ENCODE peak calls at places on chromosomes 13 and 19, in nine cellular contexts. R is K562, T is heart left ventricle, F is OCI-LY7, L is pancreas, V is brain microvascular endothelial cell, J is heart right ventricle, K is tibial nerve, C is lower lobe of right lung. E is an unnamed sample.

GRCh38 chr13:20526664-20527063 is 1.0 kb upstream of the CRYL1 start:
- DNase-seq in J (no peak), L (no peak), C (no peak), R (no peak), V (peak), F (no peak), T (no peak), K (no peak), E (no peak)

GRCh38 chr13:31638577-31638976 is 100.7 kb upstream of the RXFP2 start:
- DNase-seq in R (no peak), V (peak), K (no peak), J (peak), F (no peak), C (no peak), L (no peak), T (no peak), E (no peak)

GRCh38 chr13:86932935-86933334 is 738.2 kb upstream of the SLITRK5 start:
- DNase-seq in T (no peak), C (no peak), J (no peak), L (no peak), R (no peak), K (no peak), F (no peak), V (no peak), E (no peak)

GRCh38 chr13:75902166-75903104 is 266.3 kb downstream of the LMO7 start:
- DNase-seq in R (no peak), L (no peak), J (no peak), F (no peak), T (no peak), C (no peak), K (no peak), V (no peak), E (no peak)

GRCh38 chr13:80100636-80101035 is 240.3 kb downstream of the SPRY2 start:
- DNase-seq in T (no peak), L (no peak), K (no peak), J (no peak), F (no peak), V (peak), R (no peak), C (no peak), E (no peak)

GRCh38 chr13:114053026-114053425 is 79.2 kb upstream of the C13orf46 start:
- DNase-seq in C (no peak), K (no peak), J (no peak), L (no peak), R (no peak), T (no peak), V (peak), F (no peak), E (no peak)

GRCh38 chr19:42563352-42564210 is 31.1 kb downstream of the CEACAM8 start:
- DNase-seq in J (peak), T (no peak), L (peak), F (peak), R (peak), K (peak), C (no peak), V (peak), E (peak)

GRCh38 chr13:92187378-92187989 is 789.1 kb downstream of the GPC5 start:
- DNase-seq in L (no peak), R (peak), T (no peak), F (peak), V (peak), K (peak), J (no peak), C (no peak), E (peak)

GRCh38 chr13:101529419-101529818 is 76.9 kb downstream of the ITGBL1 start:
- DNase-seq in R (no peak), F (no peak), V (peak), C (no peak), L (no peak), K (peak), J (no peak), T (no peak), E (no peak)

GRCh38 chr13:26300140-26300539 is 46.2 kb downstream of the CDK8 start:
- DNase-seq in V (peak), F (no peak), L (no peak), R (peak), K (no peak), C (no peak), T (no peak), J (no peak), E (no peak)

GRCh38 chr13:66537417-66537816 is 692.7 kb downstream of the PCDH9 start:
- DNase-seq in V (no peak), J (no peak), F (no peak), K (no peak), C (no peak), T (no peak), R (no peak), L (no peak), E (no peak)

GRCh38 chr19:32373614-32374295 is 28.3 kb downstream of the ZNF507 start:
- DNase-seq in L (peak), J (peak), R (peak), C (no peak), F (no peak), V (peak), K (no peak), T (no peak), E (no peak)

GRCh38 chr19:13843104-13843921 is 33.6 kb upstream of the NANOS3 start:
- DNase-seq in V (no peak), L (peak), R (no peak), F (no peak), J (peak), K (no peak), T (no peak), C (no peak), E (peak)

GRCh38 chr19:29293292-29293691 is 80.3 kb upstream of the UQCRFS1 start:
- DNase-seq in V (no peak), C (no peak), R (no peak), J (no peak), T (no peak), K (no peak), L (no peak), F (no peak), E (no peak)

GRCh38 chr19:35261356-35262100 is 7.2 kb upstream of the USF2 start:
- DNase-seq in C (no peak), F (no peak), K (no peak), T (peak), V (no peak), L (no peak), R (no peak), J (no peak), E (peak)

GRCh38 chr13:50292082-50292481 is 276.8 kb downstream of the KCNRG start:
- DNase-seq in F (no peak), T (no peak), K (no peak), J (no peak), L (no peak), V (no peak), C (no peak), R (no peak), E (no peak)

GRCh38 chr13:93230466-93230865 is 3.9 kb downstream of the GPC6 start:
- DNase-seq in R (no peak), T (no peak), C (no peak), K (no peak), J (no peak), F (no peak), V (no peak), L (no peak), E (no peak)

GRCh38 chr13:50911937-50912624 is 2.5 kb downstream of the RNASEH2B start:
- DNase-seq in R (peak), K (peak), L (peak), F (peak), V (peak), J (peak), T (peak), C (peak), E (peak)

GRCh38 chr19:48669903-48670668 is 2.7 kb downstream of the NTN5 start:
- DNase-seq in T (no peak), J (no peak), K (no peak), F (no peak), R (no peak), C (no peak), L (no peak), V (no peak), E (no peak)

GRCh38 chr19:55777528-55777927 is 8.6 kb downstream of the RFPL4AL1 start:
- DNase-seq in L (no peak), K (no peak), V (no peak), C (no peak), J (no peak), T (no peak), F (peak), R (peak), E (peak)

DNA sequence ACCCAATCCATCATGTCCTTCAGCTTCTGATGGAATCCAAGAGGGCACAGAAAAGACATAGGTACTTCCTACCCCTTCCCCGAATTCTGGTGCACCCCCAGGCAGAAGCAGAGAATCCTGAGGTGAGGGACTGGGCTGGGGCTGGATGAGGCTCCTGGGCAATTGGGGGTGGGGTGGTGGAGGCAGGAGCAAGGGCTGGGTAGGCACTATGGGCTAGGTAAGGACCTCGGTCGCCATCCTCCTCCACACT is 2.8 kb upstream of the KCNC3 start:
- DNase-seq in V (no peak), F (no peak), K (no peak), T (no peak), J (no peak), L (no peak), C (peak), R (no peak), E (no peak)
- H3K4me3 ChIP-seq in V (no peak), F (peak), K (no peak), T (no peak), J (no peak), L (no peak), C (peak), R (peak), E (no peak)

GRCh38 chr13:35796627-35797026 is 320.1 kb upstream of the MAB21L1 start:
- DNase-seq in T (no peak), K (no peak), V (no peak), J (no peak), F (no peak), L (no peak), R (no peak), C (no peak), E (no peak)

GRCh38 chr13:35794734-35795389 is 318.4 kb upstream of the MAB21L1 start:
- DNase-seq in K (no peak), L (no peak), F (no peak), R (no peak), C (no peak), J (no peak), V (no peak), T (no peak), E (no peak)

GRCh38 chr13:35797946-35798345 is 321.5 kb upstream of the MAB21L1 start:
- DNase-seq in R (no peak), T (no peak), L (no peak), J (no peak), K (no peak), V (no peak), F (no peak), C (no peak), E (no peak)

GRCh38 chr13:35793823-35794222 is 317.3 kb upstream of the MAB21L1 start:
- DNase-seq in C (no peak), R (no peak), L (no peak), T (no peak), F (no peak), J (no peak), V (no peak), K (no peak), E (no peak)

GRCh38 chr13:35797244-35797643 is 320.8 kb upstream of the MAB21L1 start:
- DNase-seq in J (no peak), L (no peak), R (no peak), K (no peak), C (no peak), T (no peak), V (no peak), F (no peak), E (no peak)
- H3K27ac ChIP-seq in J (no peak), L (no peak), R (no peak), K (no peak), C (no peak), T (no peak), V (no peak), F (no peak), E (no peak)

DNA sequence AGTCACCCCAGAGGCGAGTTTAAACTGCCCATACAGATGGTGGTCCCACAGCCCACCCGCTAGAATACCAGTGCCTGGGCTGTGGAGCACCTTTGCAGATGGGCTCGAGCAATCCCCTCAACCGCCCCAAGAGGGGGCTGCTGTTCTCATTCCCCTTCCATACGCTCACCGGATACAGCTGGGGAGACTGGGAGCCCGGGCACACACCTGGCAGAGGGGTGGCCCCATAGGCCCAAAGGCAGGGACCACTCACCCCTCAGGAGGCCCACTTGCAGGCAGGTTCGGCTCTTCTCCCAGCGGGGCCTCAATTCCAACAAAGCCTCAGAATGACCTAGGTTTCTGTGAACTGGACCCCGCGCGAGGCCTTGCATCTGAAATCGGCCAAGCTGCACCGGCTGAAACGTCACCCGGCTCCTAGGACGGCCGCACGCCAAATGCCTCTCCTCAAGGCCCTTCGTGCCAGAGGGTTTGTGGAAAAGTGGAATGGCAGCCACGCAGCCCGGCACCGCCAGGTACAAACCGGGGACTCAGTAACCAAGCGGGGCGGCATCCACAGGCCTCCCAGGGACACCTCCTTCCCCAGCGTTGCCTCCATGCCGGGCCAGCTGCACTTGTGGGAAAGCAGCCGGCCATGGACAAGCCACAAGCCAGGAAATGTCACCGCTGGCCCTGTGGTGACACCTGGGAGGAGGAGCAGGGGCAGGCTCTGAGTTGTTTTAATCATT is 18.7 kb downstream of the MLLT1 start:
- DNase-seq in V (no peak), F (peak), J (no peak), L (no peak), T (no peak), C (no peak), R (peak), K (no peak), E (peak)
- TF ChIP-seq CTCF in V (peak), F (peak), J (peak), L (peak), T (peak), C (peak), R (peak), K (peak), E (peak)

GRCh38 chr19:10985502-10985901 is 24.7 kb downstream of the SMARCA4 start:
- DNase-seq in J (no peak), F (no peak), C (no peak), R (no peak), K (no peak), L (no peak), V (no peak), T (no peak), E (no peak)
- H3K4me3 ChIP-seq in J (no peak), F (no peak), C (no peak), R (no peak), K (no peak), L (no peak), V (no peak), T (no peak), E (no peak)

GRCh38 chr19:4692275-4693077 is 22.3 kb upstream of the MYDGF start:
- DNase-seq in J (no peak), R (no peak), V (no peak), F (no peak), T (no peak), K (no peak), C (no peak), L (no peak), E (peak)
- H3K27ac ChIP-seq in J (no peak), R (no peak), V (no peak), F (no peak), T (no peak), K (peak), C (no peak), L (no peak), E (peak)

GRCh38 chr19:16068696-16069259 is 7.5 kb upstream of the TPM4 start:
- DNase-seq in V (no peak), L (no peak), F (no peak), K (no peak), C (peak), T (no peak), R (no peak), J (no peak), E (no peak)

GRCh38 chr19:16064209-16064889 is 11.9 kb upstream of the TPM4 start:
- DNase-seq in T (no peak), R (no peak), V (no peak), K (no peak), C (peak), F (no peak), J (no peak), L (no peak), E (no peak)

GRCh38 chr19:16067205-16067938 is 8.9 kb upstream of the TPM4 start:
- DNase-seq in J (peak), F (no peak), R (no peak), L (no peak), T (no peak), C (peak), V (peak), K (no peak), E (no peak)

GRCh38 chr19:16069813-16070365 is 6.4 kb upstream of the TPM4 start:
- DNase-seq in R (no peak), L (no peak), C (peak), V (no peak), F (no peak), K (no peak), J (no peak), T (no peak), E (no peak)

GRCh38 chr19:16066611-16067104 is 9.6 kb upstream of the TPM4 start:
- DNase-seq in F (peak), R (peak), C (peak), V (peak), K (no peak), J (peak), L (no peak), T (no peak), E (peak)
- TF ChIP-seq CTCF in F (peak), R (peak), C (peak), V (peak), K (no peak), J (peak), L (no peak), T (peak), E (peak)

GRCh38 chr13:27448308-27448707 is 2.1 kb downstream of the MTIF3 start:
- DNase-seq in J (no peak), C (no peak), V (no peak), R (no peak), L (no peak), K (no peak), F (no peak), T (no peak), E (no peak)
- H3K4me3 ChIP-seq in J (peak), C (no peak), V (no peak), R (no peak), L (no peak), K (no peak), F (peak), T (peak), E (no peak)

DNA sequence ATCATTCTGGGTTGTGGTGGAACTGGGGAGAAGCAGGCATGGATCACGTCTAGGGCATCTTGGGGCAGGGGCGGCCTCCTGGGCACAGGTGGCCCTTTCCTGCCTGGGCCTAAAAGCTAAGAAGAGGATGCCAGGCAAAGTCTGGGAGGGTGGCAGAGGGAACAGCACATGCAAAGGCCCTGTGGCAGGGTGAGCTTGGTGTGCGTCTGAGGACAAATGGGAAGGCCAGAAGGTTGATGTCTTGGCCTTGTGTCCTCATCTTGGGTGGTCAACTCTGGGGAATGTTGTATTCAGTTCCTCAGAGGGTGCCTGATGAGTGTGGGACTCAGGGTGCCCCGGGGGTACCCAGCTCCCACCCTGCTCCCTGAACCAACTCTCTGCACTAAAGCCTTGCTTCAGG is 5.4 kb upstream of the PLK5 start:
- DNase-seq in C (no peak), V (no peak), L (no peak), K (no peak), R (no peak), T (no peak), J (no peak), F (no peak), E (no peak)
- H3K27ac ChIP-seq in C (no peak), V (no peak), L (no peak), K (no peak), R (no peak), T (no peak), J (no peak), F (no peak), E (no peak)

DNA sequence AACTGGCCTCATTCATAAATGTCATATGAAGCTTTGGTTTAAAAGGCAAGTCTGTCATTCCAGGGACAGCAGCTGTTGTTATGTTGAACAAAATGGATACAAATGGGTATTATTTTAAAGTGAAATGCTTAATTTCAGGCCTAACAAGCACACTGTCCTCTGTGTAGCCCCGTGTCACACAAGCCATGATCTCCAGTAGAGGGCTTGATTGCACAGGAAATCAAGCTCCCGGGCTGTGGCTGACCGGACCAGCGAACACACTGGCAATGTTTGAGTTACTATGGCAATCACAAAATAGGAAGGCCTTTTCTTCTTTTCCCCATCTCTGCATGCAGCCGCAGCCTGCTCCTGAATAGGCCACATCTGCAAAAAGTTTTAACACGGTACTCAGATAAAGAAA is 64.0 kb upstream of the GSX1 start:
- DNase-seq in C (no peak), K (no peak), R (peak), V (no peak), L (no peak), J (no peak), T (no peak), F (no peak), E (no peak)
- TF ChIP-seq CTCF in C (no peak), K (peak), R (no peak), V (peak), L (no peak), J (no peak), T (no peak), F (no peak), E (no peak)

DNA sequence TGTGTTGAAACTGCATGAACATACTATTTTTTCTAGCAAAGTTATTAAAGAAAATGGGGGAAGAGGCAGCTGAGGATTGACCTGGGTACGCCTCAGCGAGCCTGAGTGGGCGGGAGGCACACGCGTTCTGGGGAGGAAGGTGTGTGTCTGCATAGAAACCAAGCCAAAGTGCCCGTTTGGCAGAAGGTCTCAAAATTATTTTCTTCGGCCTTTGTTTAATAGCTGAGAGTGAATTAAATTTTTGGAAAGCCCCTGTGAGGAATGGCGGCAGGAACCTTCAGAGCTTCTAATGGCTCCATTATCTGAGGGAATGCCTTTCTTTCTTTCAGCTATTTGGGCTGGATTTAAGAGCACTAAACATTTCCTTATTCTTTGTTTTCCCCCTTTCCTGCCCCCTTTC is 5.2 kb downstream of the ZIC2 start:
- DNase-seq in F (no peak), L (no peak), T (no peak), R (no peak), C (no peak), V (no peak), J (no peak), K (no peak), E (no peak)
- H3K4me3 ChIP-seq in F (no peak), L (no peak), T (no peak), R (no peak), C (no peak), V (no peak), J (no peak), K (no peak), E (peak)

E was measured in WERI-Rb-1.